ENCODE peak calls at places on chromosomes 7 and 10, in nine cellular contexts. J, F, M, R, G, C, E, W and S are unnamed samples.
A peak's percentile ranks its signal among the peaks of the same experiment; 100 is the strongest.

GRCh38 chr7:103075337-103075918 is 488 bp downstream of the ARMC10 start:
- DNase-seq in J (peak; percentile 77), F (peak; percentile 66), M (peak; percentile 15), R (peak; percentile 60), G (peak; percentile 62), C (no peak), E (peak; percentile 46), W (peak; percentile 83), S (no peak)

GRCh38 chr10:74851834-74852233 is 25.4 kb downstream of the KAT6B start:
- DNase-seq in J (no peak), F (no peak), M (no peak), R (no peak), G (no peak), C (no peak), E (no peak), W (no peak), S (no peak)

GRCh38 chr7:132709971-132710567 is 133.8 kb upstream of the PLXNA4 start:
- DNase-seq in J (peak; percentile 50), F (no peak), M (no peak), R (peak; percentile 74), G (peak; percentile 41), C (no peak), E (peak; percentile 42), W (peak; percentile 36), S (no peak)

GRCh38 chr7:132518102-132518838 is 58.0 kb downstream of the PLXNA4 start:
- DNase-seq in J (no peak), F (no peak), M (peak; percentile 46), R (no peak), G (no peak), C (no peak), E (no peak), W (peak; percentile 47), S (peak; percentile 8)

GRCh38 chr10:78339251-78339650 is 305.6 kb downstream of the RPS24 start:
- DNase-seq in J (peak; percentile 1), F (peak; percentile 23), M (no peak), R (no peak), G (no peak), C (no peak), E (no peak), W (no peak), S (no peak)

GRCh38 chr10:86936661-86937501 is 20.5 kb downstream of the MMRN2 start:
- DNase-seq in J (no peak), F (peak; percentile 52), M (no peak), R (peak; percentile 25), G (peak; percentile 68), C (no peak), E (peak; percentile 57), W (no peak), S (no peak)

GRCh38 chr7:85111761-85112160 is 75.1 kb downstream of the SEMA3D start:
- DNase-seq in J (no peak), F (no peak), M (no peak), R (peak; percentile 54), G (peak; percentile 37), C (no peak), E (peak; percentile 42), W (no peak), S (no peak)

GRCh38 chr10:117074621-117075020 is 63.4 kb downstream of the VAX1 start:
- DNase-seq in J (no peak), F (no peak), M (no peak), R (no peak), G (no peak), C (no peak), E (no peak), W (no peak), S (no peak)

GRCh38 chr7:28459306-28459705 is 47.0 kb downstream of the CREB5 start:
- DNase-seq in J (no peak), F (no peak), M (no peak), R (no peak), G (no peak), C (no peak), E (no peak), W (no peak), S (no peak)

GRCh38 chr7:28458732-28459131 is 46.4 kb downstream of the CREB5 start:
- DNase-seq in J (no peak), F (no peak), M (no peak), R (no peak), G (no peak), C (no peak), E (no peak), W (no peak), S (no peak)

GRCh38 chr7:28456037-28456436 is 43.7 kb downstream of the CREB5 start:
- DNase-seq in J (no peak), F (no peak), M (no peak), R (no peak), G (peak; percentile 78), C (no peak), E (no peak), W (no peak), S (no peak)

GRCh38 chr7:28455486-28455885 is 43.2 kb downstream of the CREB5 start:
- DNase-seq in J (no peak), F (no peak), M (no peak), R (no peak), G (no peak), C (no peak), E (no peak), W (no peak), S (no peak)
- H3K4me3 ChIP-seq in J (no peak overlapping the region), F (no peak overlapping the region), M (no peak overlapping the region), R (no peak overlapping the region), G (no peak overlapping the region), C (no peak overlapping the region), E (no peak overlapping the region), W (no peak overlapping the region), S (no peak overlapping the region)

GRCh38 chr7:142697270-142697669 is 52.0 kb upstream of the PRSS1 start:
- DNase-seq in J (no peak), F (no peak), M (no peak), R (no peak), G (no peak), C (no peak), E (no peak), W (no peak), S (no peak)

GRCh38 chr7:142693911-142694310 is 55.4 kb upstream of the PRSS1 start:
- DNase-seq in J (no peak), F (no peak), M (no peak), R (no peak), G (no peak), C (no peak), E (no peak), W (no peak), S (no peak)

GRCh38 chr7:142698429-142698828 is 50.8 kb upstream of the PRSS1 start:
- DNase-seq in J (no peak), F (no peak), M (no peak), R (no peak), G (no peak), C (no peak), E (no peak), W (no peak), S (no peak)

GRCh38 chr7:142690554-142691182 is 58.6 kb upstream of the PRSS1 start:
- DNase-seq in J (no peak), F (no peak), M (no peak), R (no peak), G (no peak), C (no peak), E (no peak), W (no peak), S (no peak)

DNA sequence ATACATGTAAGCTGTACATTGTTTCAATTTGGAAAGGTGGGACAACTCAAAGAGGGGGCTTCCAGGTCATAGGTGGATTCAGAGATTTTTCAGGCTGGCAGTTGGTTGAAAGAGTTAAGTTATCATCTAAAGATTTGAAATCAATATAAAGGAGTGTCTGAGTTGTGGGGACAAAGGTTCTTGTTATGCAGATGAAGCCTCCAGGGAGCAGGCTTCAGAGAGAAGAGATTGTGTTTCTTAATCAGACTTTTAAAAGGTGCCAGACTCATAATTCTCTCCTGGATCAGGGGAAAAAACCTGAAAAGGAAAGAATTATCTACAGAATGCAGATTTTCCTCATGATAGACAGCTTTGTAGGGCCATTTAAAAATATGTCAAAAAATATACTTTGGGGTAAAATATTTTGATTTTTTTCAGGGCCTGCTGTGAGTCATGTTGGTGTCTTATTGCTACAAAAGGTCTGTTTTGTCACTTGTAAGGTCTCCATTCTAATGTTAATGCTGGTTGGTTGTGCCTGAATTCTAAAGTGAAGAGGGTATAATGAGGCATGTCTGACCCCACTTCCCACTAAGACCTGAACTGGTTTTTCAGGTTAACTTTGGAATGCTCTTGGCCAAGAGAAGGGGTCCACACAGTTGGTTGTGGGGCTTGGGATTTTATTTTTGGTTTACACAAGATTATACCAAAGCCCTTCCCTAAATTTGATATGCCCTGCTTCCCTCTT is 52.7 kb upstream of the PRSS1 start:
- DNase-seq in J (no peak), F (no peak), M (no peak), R (no peak), G (no peak), C (no peak), E (no peak), W (no peak), S (no peak)
- H3K4me3 ChIP-seq in J (no peak overlapping the region), F (no peak overlapping the region), M (no peak overlapping the region), R (no peak overlapping the region), G (no peak overlapping the region), C (no peak overlapping the region), E (no peak overlapping the region), W (no peak overlapping the region), S (no peak overlapping the region)

GRCh38 chr7:6532516-6532915 is 18.7 kb downstream of the GRID2IP start:
- DNase-seq in J (no peak), F (no peak), M (no peak), R (no peak), G (no peak), C (no peak), E (no peak), W (no peak), S (no peak)

GRCh38 chr7:6529643-6530042 is 21.6 kb downstream of the GRID2IP start:
- DNase-seq in J (no peak), F (no peak), M (no peak), R (no peak), G (no peak), C (no peak), E (no peak), W (no peak), S (no peak)

GRCh38 chr7:6528401-6529130 is 22.7 kb downstream of the GRID2IP start:
- DNase-seq in J (no peak), F (no peak), M (no peak), R (no peak), G (no peak), C (no peak), E (no peak), W (no peak), S (no peak)

GRCh38 chr7:6531492-6532279 is 19.6 kb downstream of the GRID2IP start:
- DNase-seq in J (no peak), F (no peak), M (no peak), R (no peak), G (no peak), C (no peak), E (no peak), W (no peak), S (no peak)

DNA sequence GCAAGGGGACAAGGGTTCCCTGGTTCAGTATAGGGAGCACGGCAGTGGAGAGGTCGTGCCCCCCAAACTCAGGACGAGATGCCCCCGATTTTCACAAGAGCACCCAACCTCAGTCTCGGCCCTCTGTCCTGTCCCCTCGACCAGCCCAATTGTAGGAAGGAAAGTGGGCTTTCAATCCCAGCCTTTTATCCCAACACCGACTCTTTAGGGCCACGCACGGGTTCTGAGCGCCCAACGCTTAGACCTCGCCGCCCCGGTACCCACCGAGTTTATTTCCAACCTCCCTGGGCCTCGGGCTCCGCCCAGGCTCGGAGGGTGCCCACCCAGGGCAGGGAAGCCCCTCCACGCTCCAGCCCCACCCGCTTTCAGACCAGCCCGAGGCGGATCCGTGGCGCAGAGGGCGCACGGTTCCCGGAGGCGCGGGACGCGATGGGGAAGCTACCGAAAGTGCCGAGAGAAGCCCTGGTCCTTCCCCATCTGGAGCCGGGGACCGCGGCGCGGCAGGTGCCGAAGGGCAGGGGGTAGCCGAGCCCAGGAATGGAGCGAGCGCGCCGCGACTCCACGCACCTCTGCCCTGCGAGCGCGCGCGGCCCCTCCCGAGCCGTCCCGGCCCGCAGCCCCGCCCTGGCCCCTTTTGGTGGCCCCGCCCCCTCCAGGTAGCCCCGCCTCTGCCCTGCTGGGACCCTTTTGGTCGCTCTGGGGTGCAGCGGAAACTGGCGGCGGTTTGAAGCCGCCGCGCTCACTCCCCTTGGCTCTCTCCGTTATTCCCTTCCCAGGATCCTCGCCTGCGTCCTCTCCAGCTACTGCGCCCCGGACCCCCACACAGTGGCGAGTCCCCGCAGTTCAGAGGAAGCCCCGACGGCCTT is 20.4 kb downstream of the GRID2IP start:
- DNase-seq in J (peak; percentile 87), F (no peak), M (no peak), R (no peak), G (no peak), C (no peak), E (no peak), W (no peak), S (no peak)
- H3K4me3 ChIP-seq in J (peak overlapping the region; percentile 83), F (no peak overlapping the region), M (peak overlapping the region; percentile 57), R (peak overlapping the region; percentile 26), G (no peak overlapping the region), C (peak overlapping the region; percentile 28), E (peak overlapping the region; percentile 15), W (no peak overlapping the region), S (peak overlapping the region; percentile 49)

GRCh38 chr10:109894516-109894915 is 28.8 kb downstream of the XPNPEP1 start:
- DNase-seq in J (no peak), F (peak; percentile 76), M (no peak), R (no peak), G (peak; percentile 88), C (peak; percentile 84), E (peak; percentile 94), W (peak; percentile 13), S (no peak)
- H3K4me3 ChIP-seq in J (no peak overlapping the region), F (no peak overlapping the region), M (no peak overlapping the region), R (no peak overlapping the region), G (no peak overlapping the region), C (no peak overlapping the region), E (no peak overlapping the region), W (no peak overlapping the region), S (no peak overlapping the region)